ENCODE peak calls at places on chromosomes 4 and X, in six cellular contexts. W is neuronal stem cell; Y is AG09309; D is uterus; N is ovary; M is CD8-positive, alpha-beta memory T cell. V is an unnamed sample.

GRCh38 chr4:84418032-84418709 is 80.9 kb downstream of the NKX6-1 start:
- DNase-seq in N (no peak), W (no peak), D (no peak), Y (no peak), M (no peak), V (no peak)

GRCh38 chr4:3651267-3651846 is 114.8 kb upstream of the ADRA2C start:
- DNase-seq in N (no peak), M (no peak), D (no peak), Y (no peak), W (no peak), V (no peak)

GRCh38 chr4:79598214-79598613 is 190.2 kb upstream of the GK2 start:
- DNase-seq in D (no peak), Y (no peak), N (no peak), M (no peak), W (no peak), V (no peak)

GRCh38 chrX:23901805-23902204 is 5.9 kb downstream of the APOO start:
- DNase-seq in D (peak), M (peak), Y (no peak), N (no peak), W (peak), V (no peak)

GRCh38 chrX:1164322-1165288 is 47.8 kb downstream of the CRLF2 start:
- DNase-seq in N (no peak), Y (no peak), W (no peak), D (no peak), M (no peak), V (no peak)

GRCh38 chr4:139839664-139840063 is 174.0 kb downstream of the MGST2 start:
- DNase-seq in M (no peak), D (no peak), W (no peak), Y (no peak), N (no peak), V (no peak)

GRCh38 chr4:173666-174314 is 49.5 kb downstream of the ZNF718 start:
- DNase-seq in Y (no peak), W (no peak), D (no peak), N (no peak), M (no peak), V (no peak)

GRCh38 chrX:18973527-18974192 is 10.3 kb downstream of the PHKA2 start:
- DNase-seq in D (no peak), M (no peak), W (no peak), Y (no peak), N (no peak), V (no peak)

GRCh38 chrX:8731579-8732395 is at the start of gene ANOS1:
- DNase-seq in D (no peak), N (no peak), W (peak), M (no peak), Y (no peak), V (no peak)

GRCh38 chr4:26987191-26987590 is 126.5 kb downstream of the STIM2 start:
- DNase-seq in M (no peak), W (no peak), Y (no peak), D (no peak), N (no peak), V (no peak)

GRCh38 chr4:70613182-70613892 is 15.2 kb upstream of the ENAM start:
- DNase-seq in M (no peak), W (no peak), D (no peak), Y (no peak), N (no peak), V (no peak)

GRCh38 chr4:4182835-4183568 is 43.7 kb downstream of the OTOP1 start:
- DNase-seq in W (peak), D (no peak), M (no peak), N (no peak), Y (no peak), V (no peak)

GRCh38 chr4:55637272-55637820 is 1.2 kb upstream of the NMU start:
- DNase-seq in M (no peak), D (no peak), Y (no peak), W (no peak), N (no peak), V (no peak)

GRCh38 chr4:121875663-121876062 is 5.4 kb upstream of the BBS7 start:
- DNase-seq in W (no peak), N (no peak), Y (no peak), M (no peak), D (no peak), V (no peak)

GRCh38 chr4:87557348-87557747 is 28.2 kb upstream of the SPARCL1 start:
- DNase-seq in W (no peak), Y (no peak), N (no peak), M (no peak), D (no peak), V (no peak)

GRCh38 chr4:93828332-93828829 is at the start of gene ATOH1:
- DNase-seq in W (peak), M (no peak), Y (no peak), N (no peak), D (no peak), V (no peak)

GRCh38 chr4:52096048-52096447 is 44.9 kb downstream of the SPATA18 start:
- DNase-seq in W (no peak), D (no peak), N (no peak), Y (no peak), M (no peak), V (no peak)

GRCh38 chrX:109966246-109966645 is 36.7 kb upstream of the TMEM164 start:
- DNase-seq in M (no peak), N (no peak), Y (no peak), D (no peak), W (no peak), V (no peak)

GRCh38 chrX:154373340-154374306 is 811 bp downstream of the FLNA start:
- DNase-seq in N (peak), W (no peak), M (no peak), Y (no peak), D (peak), V (no peak)

GRCh38 chr4:31351695-31352094 is 631.5 kb downstream of the PCDH7 start:
- DNase-seq in Y (no peak), W (no peak), N (no peak), M (no peak), D (no peak), V (no peak)

GRCh38 chrX:131795442-131796229 is 227.5 kb upstream of the STK26 start:
- DNase-seq in D (no peak), Y (no peak), N (no peak), M (no peak), W (no peak), V (no peak)

GRCh38 chr4:4720671-4721070 is 138.8 kb upstream of the MSX1 start:
- DNase-seq in D (no peak), Y (no peak), W (no peak), M (no peak), N (no peak), V (no peak)

GRCh38 chrX:71098302-71098701 is 2.7 kb downstream of the FOXO4 start:
- DNase-seq in M (peak), Y (no peak), N (peak), D (peak), W (no peak), V (no peak)

GRCh38 chr4:121728798-121729226 is 32.0 kb upstream of the ANXA5 start:
- DNase-seq in M (no peak), Y (peak), D (no peak), N (no peak), W (no peak), V (peak)

GRCh38 chr4:183098080-183098722 is 856 bp upstream of the WWC2 start:
- DNase-seq in Y (no peak), W (peak), M (no peak), D (peak), N (peak), V (no peak)

GRCh38 chr4:678765-679481 is 4.6 kb downstream of the MYL5 start:
- DNase-seq in W (no peak), Y (no peak), D (no peak), M (no peak), N (no peak), V (no peak)

GRCh38 chr4:8332038-8332857 is 62.7 kb downstream of the HTRA3 start:
- DNase-seq in W (no peak), M (no peak), D (peak), N (peak), Y (no peak), V (no peak)

GRCh38 chrX:30270639-30271038 is 23.7 kb downstream of the MAGEB1 start:
- DNase-seq in D (no peak), N (no peak), M (no peak), W (no peak), Y (no peak), V (no peak)

GRCh38 chrX:30309139-30309571 is at the start of gene NR0B1:
- DNase-seq in W (peak), D (no peak), N (peak), Y (no peak), M (no peak), V (no peak)

GRCh38 chr4:111323496-111323895 is 700.6 kb upstream of the PITX2 start:
- DNase-seq in D (no peak), W (no peak), Y (peak), N (no peak), M (no peak), V (peak)

GRCh38 chr4:90715242-90715641 is 588.0 kb downstream of the CCSER1 start:
- DNase-seq in Y (no peak), D (no peak), W (no peak), M (no peak), N (no peak), V (no peak)

GRCh38 chr4:28287837-28288236 is 1427.2 kb downstream of the STIM2 start:
- DNase-seq in D (no peak), M (no peak), N (no peak), Y (peak), W (no peak), V (peak)

GRCh38 chrX:74422576-74423288 is 1.4 kb downstream of the SLC16A2 start:
- DNase-seq in D (peak), W (peak), N (peak), M (no peak), Y (peak), V (no peak)

GRCh38 chr4:972651-973424 is 531 bp downstream of the DGKQ start:
- DNase-seq in D (no peak), N (peak), M (peak), Y (no peak), W (no peak), V (no peak)

GRCh38 chr4:8410641-8411271 is 29.8 kb downstream of the ACOX3 start:
- DNase-seq in D (peak), M (no peak), N (peak), Y (no peak), W (peak), V (no peak)

DNA sequence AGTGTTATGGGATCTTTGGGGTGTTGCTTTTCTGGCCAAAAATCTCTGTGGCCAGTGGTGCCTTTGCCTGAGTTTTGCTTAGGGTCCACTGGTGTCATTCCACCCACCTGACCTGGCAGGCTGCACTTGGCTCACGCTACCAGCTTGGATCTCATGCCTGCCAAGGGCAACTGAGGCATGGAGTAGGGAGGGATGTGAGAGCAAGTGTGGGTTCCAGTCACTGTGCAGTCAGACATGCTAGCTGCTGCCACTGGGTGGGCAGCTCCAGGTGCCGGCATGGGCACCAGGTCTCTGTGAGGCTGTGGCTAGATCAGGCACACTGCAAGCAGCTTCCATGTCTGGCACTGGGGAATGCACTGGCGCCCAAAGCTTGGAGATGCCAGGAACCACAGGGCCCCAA is 424.1 kb downstream of the PRR32 start:
- DNase-seq in W (no peak), D (no peak), N (no peak), M (no peak), Y (no peak), V (no peak)
- H3K4me3 ChIP-seq in W (no peak), D (no peak), N (no peak), M (no peak), Y (no peak), V (no peak)

DNA sequence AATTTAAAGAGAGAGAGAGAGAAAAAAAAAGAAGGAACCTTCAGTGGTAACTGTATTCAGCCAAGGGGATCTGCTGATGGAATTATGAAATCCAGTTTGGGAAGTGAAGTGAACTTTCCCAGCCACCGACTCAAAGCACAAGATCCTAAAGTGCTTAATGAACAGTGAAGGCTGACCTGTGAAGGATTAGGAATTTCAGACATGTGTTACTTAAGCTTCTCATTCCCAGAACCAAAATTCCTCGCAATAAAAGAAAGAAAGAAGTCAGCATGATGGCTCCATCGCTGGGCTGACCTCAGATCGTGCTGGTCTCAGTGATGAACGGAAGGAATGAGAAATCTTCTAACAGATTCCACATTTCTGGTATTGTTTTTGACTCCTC is 135.2 kb downstream of the ARSF start:
- DNase-seq in M (no peak), W (no peak), N (no peak), Y (peak), D (no peak), V (no peak)
- H3K4me3 ChIP-seq in M (no peak), W (no peak), N (no peak), Y (no peak), D (no peak), V (no peak)

GRCh38 chr4:53589511-53589910 is 1.8 kb downstream of the LNX1 start:
- DNase-seq in W (no peak), Y (no peak), M (no peak), D (no peak), N (no peak), V (no peak)

GRCh38 chr4:53592686-53593641 is 1.7 kb upstream of the LNX1 start:
- DNase-seq in W (no peak), Y (no peak), M (no peak), N (peak), D (peak), V (no peak)

GRCh38 chr4:53593765-53594164 is 2.5 kb upstream of the LNX1 start:
- DNase-seq in N (no peak), M (no peak), Y (no peak), D (no peak), W (no peak), V (no peak)

GRCh38 chr4:53592128-53592527 is 842 bp upstream of the LNX1 start:
- DNase-seq in M (no peak), D (no peak), W (no peak), Y (no peak), N (no peak), V (no peak)

DNA sequence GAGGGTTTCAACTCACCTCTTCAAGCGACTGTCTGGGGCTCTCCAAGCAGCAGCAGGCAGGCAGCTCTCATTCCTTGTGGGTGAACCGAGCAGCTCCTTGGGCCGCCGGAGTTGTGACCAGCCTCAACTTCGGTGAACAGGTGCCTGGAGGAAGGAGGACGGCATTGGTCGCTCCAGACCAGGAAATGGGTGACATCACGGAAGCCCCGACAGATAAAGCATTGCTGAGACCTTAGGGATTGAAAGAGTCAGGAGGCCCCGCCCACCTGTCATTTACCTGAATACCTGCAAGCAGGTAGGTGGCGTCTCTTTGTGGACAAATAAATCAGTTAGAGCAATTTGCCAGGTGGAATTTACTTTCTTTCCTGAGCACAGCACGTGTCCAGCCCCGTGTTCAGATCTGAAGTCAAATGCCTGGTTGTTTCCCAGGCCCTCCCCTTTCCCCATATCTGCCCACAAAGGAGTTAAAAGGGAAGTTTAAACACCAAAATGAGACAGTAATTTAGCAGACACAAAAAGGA is at the start of gene LNX1:
- DNase-seq in D (no peak), M (no peak), Y (no peak), W (no peak), N (no peak), V (no peak)
- H3K4me3 ChIP-seq in D (no peak), M (no peak), Y (no peak), W (no peak), N (no peak), V (no peak)

DNA sequence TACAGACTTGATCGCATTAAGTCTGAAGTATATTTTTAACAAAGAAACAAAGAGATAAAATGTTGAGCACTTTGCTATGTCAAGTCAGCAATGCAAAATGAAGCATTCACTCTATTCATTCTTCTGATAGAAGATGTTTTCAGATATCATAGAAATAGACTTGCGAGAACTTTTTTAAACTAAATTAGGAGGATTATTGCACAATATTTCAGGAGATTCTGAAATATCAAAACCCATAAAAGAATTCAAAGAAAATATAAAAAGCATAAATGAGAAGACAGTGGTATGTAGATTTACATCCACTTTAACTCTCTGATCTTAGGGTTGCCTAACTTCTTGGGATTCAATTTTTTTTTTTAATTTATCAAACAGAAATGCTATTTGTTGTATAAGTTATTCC is 81.1 kb upstream of the PABPC4L start:
- DNase-seq in N (no peak), M (no peak), D (no peak), W (no peak), Y (no peak), V (no peak)
- H3K4me3 ChIP-seq in N (no peak), M (no peak), D (no peak), W (no peak), Y (no peak), V (no peak)

DNA sequence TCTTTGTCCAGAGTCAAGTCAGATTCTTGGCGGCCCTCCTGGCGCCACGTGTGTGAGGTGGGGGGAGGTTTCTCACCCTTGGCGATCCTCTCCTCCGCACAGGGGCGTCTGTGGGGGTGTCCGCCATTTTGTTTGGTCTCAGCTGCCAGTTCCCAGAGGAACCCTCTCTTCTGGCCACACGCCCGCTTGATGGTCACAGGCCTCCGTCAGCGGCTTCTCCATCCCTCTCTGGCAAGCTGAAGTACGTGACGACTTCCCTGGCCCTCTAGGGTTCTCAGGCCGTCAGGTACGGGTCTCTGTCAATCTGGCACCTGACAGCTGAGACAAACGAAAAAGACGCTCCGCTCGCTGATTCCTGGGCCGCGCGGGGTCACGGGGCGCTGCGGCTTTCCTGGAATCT is 272.6 kb downstream of the TRIML1 start:
- DNase-seq in Y (no peak), W (no peak), N (no peak), M (no peak), D (no peak), V (no peak)
- H3K4me3 ChIP-seq in Y (no peak), W (no peak), N (no peak), M (no peak), D (no peak), V (no peak)